ENCODE peak calls at places on chromosomes 1 and 21, in six cellular contexts. Y, J, X, G, I and R are unnamed samples.

GRCh38 chr1:209854196-209854595 is 26.4 kb downstream of the UTP25 start:
- DNase-seq in I (no peak), G (no peak), X (no peak), J (no peak), Y (no peak), R (no peak)

GRCh38 chr1:68594851-68595250 is 98.0 kb upstream of the DEPDC1 start:
- DNase-seq in X (no peak), G (peak; percentile 14), I (no peak), J (no peak), Y (no peak), R (no peak)

GRCh38 chr1:54543729-54544496 is 4.1 kb upstream of the ACOT11 start:
- DNase-seq in J (peak; percentile 15), I (no peak), G (peak; percentile 86), X (no peak), Y (no peak), R (no peak)

GRCh38 chr21:38766987-38767722 is 38.6 kb upstream of the ETS2 start:
- DNase-seq in I (no peak), Y (peak; percentile 13), X (no peak), G (no peak), J (no peak), R (peak; percentile 81)

GRCh38 chr1:217780993-217781392 is 149.8 kb downstream of the SPATA17 start:
- DNase-seq in I (no peak), G (no peak), X (no peak), J (no peak), Y (no peak), R (no peak)

GRCh38 chr1:60052634-60053033 is 20.9 kb downstream of the C1orf87 start:
- DNase-seq in X (no peak), I (no peak), Y (no peak), G (no peak), J (no peak), R (no peak)

GRCh38 chr1:229305402-229305801 is 34.5 kb downstream of the RAB4A start:
- DNase-seq in Y (no peak), I (no peak), J (no peak), G (no peak), X (no peak), R (no peak)

GRCh38 chr21:28257276-28257675 is 735.4 kb downstream of the LTN1 start:
- DNase-seq in I (no peak), G (no peak), J (no peak), Y (no peak), X (no peak), R (no peak)

GRCh38 chr1:232844791-232845190 is 39.6 kb downstream of the MAP10 start:
- DNase-seq in Y (no peak), G (peak; percentile 36), X (no peak), J (peak; percentile 10), I (no peak), R (no peak)

GRCh38 chr1:234881893-234882771 is 246.5 kb downstream of the TOMM20 start:
- DNase-seq in X (no peak), G (no peak), Y (no peak), J (no peak), I (no peak), R (no peak)

GRCh38 chr1:12405325-12406217 is 175.7 kb downstream of the VPS13D start:
- DNase-seq in Y (no peak), G (peak; percentile 65), I (no peak), X (peak; percentile 42), J (peak; percentile 31), R (no peak)

GRCh38 chr1:6106321-6106731 is 60.6 kb downstream of the KCNAB2 start:
- DNase-seq in G (no peak), I (peak; percentile 46), J (no peak), Y (no peak), X (no peak), R (no peak)

GRCh38 chr1:36304521-36304920 is 1.6 kb upstream of the SH3D21 start:
- DNase-seq in X (no peak), G (no peak), Y (no peak), J (no peak), I (no peak), R (no peak)

GRCh38 chr1:36303244-36303643 is 2.9 kb upstream of the SH3D21 start:
- DNase-seq in G (no peak), Y (no peak), I (no peak), X (no peak), J (no peak), R (no peak)

GRCh38 chr1:36304970-36305914 is 926 bp upstream of the SH3D21 start:
- DNase-seq in J (no peak), X (no peak), Y (no peak), I (no peak), G (peak; percentile 14), R (no peak)

GRCh38 chr1:36305915-36306209 is 306 bp upstream of the SH3D21 start:
- DNase-seq in I (no peak), X (no peak), G (no peak), Y (no peak), J (no peak), R (no peak)

GRCh38 chr1:36303650-36304360 is 2.4 kb upstream of the SH3D21 start:
- DNase-seq in I (no peak), X (no peak), Y (no peak), G (no peak), J (no peak), R (no peak)
- H3K4me1 ChIP-seq in I (peaks cover 17% of the 10 kb centered on the region), X (peaks cover 6% of the 10 kb centered on the region), Y (peaks cover 13% of the 10 kb centered on the region), G (peaks cover 18% of the 10 kb centered on the region), J (peaks cover 25% of the 10 kb centered on the region), R (peaks cover 23% of the 10 kb centered on the region)

GRCh38 chr1:51644533-51645197 is 27.8 kb downstream of the OSBPL9 start:
- DNase-seq in Y (no peak), X (peak; percentile 79), J (peak; percentile 81), G (peak; percentile 88), I (no peak), R (no peak)
- H3K4me1 ChIP-seq in Y (no peaks in the 10 kb centered on the region), X (peaks cover 30% of the 10 kb centered on the region), J (peaks cover 42% of the 10 kb centered on the region), G (peaks cover 61% of the 10 kb centered on the region), I (peaks cover 78% of the 10 kb centered on the region), R (no peaks in the 10 kb centered on the region)

DNA sequence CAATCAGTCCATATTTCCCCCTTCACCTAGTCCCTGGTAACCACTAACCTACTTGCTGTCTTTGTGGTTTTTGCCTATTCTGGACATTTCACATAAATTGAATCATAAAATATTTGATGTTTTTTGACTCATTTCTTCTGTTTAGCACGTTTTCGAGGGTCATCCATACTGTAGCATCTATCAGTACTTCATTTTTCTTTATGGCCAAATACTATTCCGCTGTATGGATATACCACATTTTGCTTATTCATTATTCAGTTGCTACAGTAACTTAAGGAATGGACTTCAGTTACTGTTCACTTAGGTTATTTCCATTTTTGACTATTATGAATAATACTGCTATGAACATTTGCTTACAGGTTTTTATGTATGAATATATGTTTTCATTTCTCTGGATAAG is 12.3 kb downstream of the PBX1 start:
- DNase-seq in Y (no peak), X (no peak), J (no peak), G (no peak), I (no peak), R (no peak)
- H3K4me1 ChIP-seq in Y (no peaks in the 10 kb centered on the region), X (peaks cover 5% of the 10 kb centered on the region), J (no peaks in the 10 kb centered on the region), G (peaks cover 8% of the 10 kb centered on the region), I (peaks cover 23% of the 10 kb centered on the region), R (no peaks in the 10 kb centered on the region)

GRCh38 chr1:225857256-225857655 is 24.9 kb downstream of the TMEM63A start:
- DNase-seq in X (no peak), J (no peak), I (no peak), Y (no peak), G (no peak), R (no peak)

GRCh38 chr1:225853441-225853840 is 28.7 kb downstream of the TMEM63A start:
- DNase-seq in J (no peak), Y (no peak), X (no peak), I (no peak), G (no peak), R (no peak)

GRCh38 chr1:225859151-225859550 is 23.0 kb downstream of the TMEM63A start:
- DNase-seq in Y (no peak), J (no peak), G (no peak), I (peak; percentile 17), X (no peak), R (no peak)

GRCh38 chr1:225852413-225853119 is 29.6 kb downstream of the TMEM63A start:
- DNase-seq in G (no peak), Y (no peak), X (no peak), J (no peak), I (no peak), R (no peak)

DNA sequence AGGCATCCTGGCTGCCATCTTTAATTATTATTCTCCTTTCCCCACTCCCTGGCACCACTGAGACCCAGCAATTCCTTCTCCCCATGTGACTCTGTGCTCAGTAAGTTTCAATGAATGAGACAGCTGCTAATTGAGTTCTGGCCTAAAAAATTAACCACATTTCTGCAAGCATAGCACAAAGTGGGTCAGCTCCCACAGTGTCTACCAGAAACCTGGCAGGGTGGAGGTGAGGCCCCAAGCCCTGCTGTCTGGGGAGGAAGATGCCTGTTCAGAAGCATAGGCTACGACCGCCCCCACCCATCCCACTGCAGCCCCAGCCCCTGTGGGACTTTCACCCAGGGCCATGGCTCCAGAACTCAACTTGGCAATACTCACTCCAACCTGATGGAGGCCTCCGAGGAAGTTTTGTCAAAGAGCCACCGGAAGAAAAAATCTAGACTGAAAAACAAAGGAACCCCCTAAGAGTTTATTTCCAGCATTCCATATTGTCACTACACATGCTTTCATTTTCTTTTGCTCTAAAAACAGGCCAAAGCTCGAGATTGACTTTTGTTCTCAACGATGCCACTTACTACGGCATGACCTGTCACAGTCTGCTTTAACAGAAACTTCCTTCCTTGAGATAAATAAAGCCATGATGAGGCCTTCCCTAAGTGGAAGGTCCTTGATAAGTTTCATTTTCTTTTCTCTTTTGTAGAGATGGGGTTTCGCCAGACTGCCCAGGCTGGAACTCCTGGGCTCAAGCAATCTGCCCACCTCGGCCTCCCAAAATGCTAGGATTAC is 26.5 kb downstream of the TMEM63A start:
- DNase-seq in J (no peak), Y (no peak), I (peak; percentile 29), X (no peak), G (no peak), R (no peak)
- H3K4me1 ChIP-seq in J (no peaks in the 10 kb centered on the region), Y (peaks cover 23% of the 10 kb centered on the region), I (no peaks in the 10 kb centered on the region), X (no peaks in the 10 kb centered on the region), G (no peaks in the 10 kb centered on the region), R (no peaks in the 10 kb centered on the region)

DNA sequence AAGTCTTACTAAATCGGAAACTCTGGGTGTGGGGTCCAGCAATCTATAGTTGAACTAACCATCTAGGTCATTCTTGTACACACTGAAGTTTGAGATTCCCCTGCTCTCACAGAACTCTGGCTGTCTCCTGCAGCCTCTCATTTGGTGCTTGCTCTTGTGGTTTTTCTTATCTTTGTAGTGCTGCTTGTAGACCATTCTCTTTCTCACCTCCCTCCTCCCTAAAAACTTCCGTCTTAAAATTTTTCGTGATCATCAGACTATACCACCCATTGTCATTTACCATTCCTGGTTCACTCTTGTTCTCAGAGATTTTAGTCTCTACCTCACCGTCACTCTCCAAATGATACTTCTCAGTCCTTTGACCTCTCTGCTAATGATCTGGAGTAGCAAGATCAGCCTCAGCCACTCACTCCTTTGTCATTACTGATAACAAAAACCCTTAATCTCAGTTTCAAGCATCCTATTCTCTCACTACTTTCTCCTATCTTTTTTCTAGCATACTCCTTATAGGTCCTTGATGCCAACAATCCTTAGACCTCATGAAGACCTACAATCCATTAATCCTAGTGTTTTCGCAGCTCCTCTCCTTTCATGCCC is 13.0 kb upstream of the EPHX4 start:
- DNase-seq in Y (no peak), I (no peak), J (no peak), G (no peak), X (no peak), R (peak; percentile 24)
- H3K4me1 ChIP-seq in Y (peaks cover 6% of the 10 kb centered on the region), I (no peaks in the 10 kb centered on the region), J (no peaks in the 10 kb centered on the region), G (no peaks in the 10 kb centered on the region), X (no peaks in the 10 kb centered on the region), R (peaks cover 20% of the 10 kb centered on the region)